ENCODE peak calls at places on chromosomes 2 and 18, in eight cellular contexts. Z, V, G, K, T, S, N and D are unnamed samples.

GRCh38 chr2:141380625-141381012 is 750.2 kb downstream of the LRP1B start:
- DNase-seq in Z (no peak), V (no peak), G (no peak), K (no peak), T (no peak), S (no peak), N (no peak), D (no peak)

GRCh38 chr18:63897072-63897471 is 9.6 kb downstream of the SERPINB2 start:
- DNase-seq in Z (peak; percentile 60), V (peak; percentile 38), G (no peak), K (no peak), T (peak; percentile 53), S (no peak), N (no peak), D (no peak)

GRCh38 chr2:73088703-73089102 is 17.2 kb upstream of the SFXN5 start:
- DNase-seq in Z (peak; percentile 68), V (no peak), G (no peak), K (no peak), T (no peak), S (no peak), N (no peak), D (no peak)

GRCh38 chr2:9484533-9484932 is 10.2 kb downstream of the IAH1 start:
- DNase-seq in Z (no peak), V (peak; percentile 80), G (no peak), K (no peak), T (no peak), S (peak; percentile 36), N (no peak), D (no peak)

GRCh38 chr2:238294393-238295143 is 6.2 kb upstream of the PER2 start:
- DNase-seq in Z (no peak), V (no peak), G (no peak), K (no peak), T (no peak), S (no peak), N (no peak), D (no peak)

GRCh38 chr2:6078414-6078813 is 386.2 kb downstream of the SOX11 start:
- DNase-seq in Z (no peak), V (no peak), G (no peak), K (no peak), T (no peak), S (no peak), N (no peak), D (no peak)

GRCh38 chr18:13244135-13244534 is 25.6 kb downstream of the LDLRAD4 start:
- DNase-seq in Z (no peak), V (no peak), G (no peak), K (no peak), T (no peak), S (no peak), N (no peak), D (no peak)

GRCh38 chr18:78717051-78717765 is 262.4 kb upstream of the SALL3 start:
- DNase-seq in Z (no peak), V (no peak), G (no peak), K (no peak), T (no peak), S (no peak), N (no peak), D (no peak)

GRCh38 chr2:169997140-169997887 is 170.1 kb downstream of the UBR3 start:
- DNase-seq in Z (peak; percentile 63), V (no peak), G (no peak), K (no peak), T (no peak), S (no peak), N (no peak), D (no peak)

GRCh38 chr2:170006592-170007327 is 171.2 kb upstream of the MYO3B start:
- DNase-seq in Z (no peak), V (no peak), G (no peak), K (no peak), T (peak; percentile 43), S (no peak), N (no peak), D (no peak)

GRCh38 chr2:169999041-169999440 is 171.8 kb downstream of the UBR3 start:
- DNase-seq in Z (no peak), V (peak; percentile 61), G (no peak), K (no peak), T (no peak), S (no peak), N (no peak), D (no peak)

GRCh38 chr2:170005702-170006101 is 172.2 kb upstream of the MYO3B start:
- DNase-seq in Z (no peak), V (no peak), G (no peak), K (no peak), T (no peak), S (no peak), N (no peak), D (no peak)

DNA sequence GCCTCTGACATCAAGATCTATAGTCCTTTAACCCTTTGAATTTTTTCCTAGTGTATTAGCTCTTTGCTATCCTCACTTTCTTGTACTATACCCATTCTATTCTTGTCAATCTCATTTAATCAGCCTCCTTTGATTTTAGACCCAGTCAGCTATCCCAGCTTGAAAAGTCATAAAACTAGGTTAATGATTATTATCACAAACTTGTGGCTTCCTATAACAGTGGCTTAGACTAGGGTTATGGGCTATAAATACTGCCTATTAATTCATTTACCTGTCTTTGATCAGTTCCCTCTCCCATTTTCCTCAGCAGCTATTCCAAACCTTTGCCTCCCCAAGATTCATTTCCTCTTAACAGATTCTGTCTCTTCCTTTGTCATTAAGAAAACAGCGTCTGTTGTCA is 174.8 kb downstream of the UBR3 start:
- DNase-seq in Z (no peak), V (no peak), G (no peak), K (no peak), T (no peak), S (no peak), N (no peak), D (no peak)
- TF ChIP-seq CTCF in Z (no peak), V (no peak), G (no peak), K (no peak), T (no peak), S (no peak), N (no peak), D (no peak)

DNA sequence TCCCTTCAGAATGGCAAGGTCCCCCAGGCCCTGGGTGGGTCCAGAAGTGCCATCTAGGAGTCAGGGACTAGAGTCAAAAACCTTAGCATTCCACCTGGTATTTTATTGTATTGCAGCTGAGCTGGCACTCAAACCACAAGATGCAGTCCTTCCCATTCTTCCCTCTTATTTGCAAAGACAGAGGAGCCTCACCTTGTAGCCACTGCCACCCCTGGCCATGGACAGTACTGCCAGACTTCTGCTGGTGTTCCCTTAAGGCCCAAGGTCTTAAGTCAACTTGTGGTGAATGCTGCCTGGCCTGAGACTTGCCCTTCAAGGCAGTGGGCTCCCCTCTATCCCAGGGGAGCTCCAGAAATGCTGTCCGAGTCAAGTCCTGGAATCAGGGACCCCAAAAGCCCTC is 6.9 kb downstream of the UGT1A10 start:
- DNase-seq in Z (no peak), V (peak; percentile 8), G (no peak), K (no peak), T (peak; percentile 14), S (no peak), N (peak; percentile 63), D (no peak)
- TF ChIP-seq CTCF in Z (peak; percentile 19), V (peak; percentile 7), G (no peak), K (no peak), T (peak; percentile 32), S (no peak), N (peak; percentile 53), D (no peak)

GRCh38 chr2:112220831-112221230 is 34.0 kb downstream of the ZC3H8 start:
- DNase-seq in Z (no peak), V (no peak), G (no peak), K (no peak), T (no peak), S (no peak), N (no peak), D (no peak)

GRCh38 chr2:112220186-112220585 is 34.7 kb downstream of the ZC3H8 start:
- DNase-seq in Z (no peak), V (no peak), G (no peak), K (no peak), T (no peak), S (no peak), N (no peak), D (no peak)

GRCh38 chr2:112217854-112218253 is 37.0 kb downstream of the ZC3H8 start:
- DNase-seq in Z (no peak), V (no peak), G (no peak), K (no peak), T (no peak), S (no peak), N (no peak), D (no peak)

GRCh38 chr2:112216158-112216557 is 38.7 kb downstream of the ZC3H8 start:
- DNase-seq in Z (no peak), V (peak; percentile 34), G (no peak), K (no peak), T (peak; percentile 57), S (no peak), N (no peak), D (no peak)
- TF ChIP-seq CTCF in Z (peak; percentile 20), V (peak; percentile 33), G (no peak), K (no peak), T (peak; percentile 34), S (peak; percentile 15), N (no peak), D (no peak)

GRCh38 chr18:37432796-37433195 is 132.8 kb downstream of the CELF4 start:
- DNase-seq in Z (no peak), V (no peak), G (no peak), K (no peak), T (no peak), S (no peak), N (no peak), D (no peak)

GRCh38 chr18:37426536-37427080 is 139.0 kb downstream of the CELF4 start:
- DNase-seq in Z (no peak), V (no peak), G (no peak), K (no peak), T (no peak), S (no peak), N (no peak), D (no peak)

GRCh38 chr18:37429768-37430167 is 135.8 kb downstream of the CELF4 start:
- DNase-seq in Z (no peak), V (no peak), G (no peak), K (no peak), T (no peak), S (no peak), N (no peak), D (no peak)

GRCh38 chr18:37434161-37434860 is 131.3 kb downstream of the CELF4 start:
- DNase-seq in Z (no peak), V (no peak), G (no peak), K (no peak), T (no peak), S (no peak), N (no peak), D (no peak)

DNA sequence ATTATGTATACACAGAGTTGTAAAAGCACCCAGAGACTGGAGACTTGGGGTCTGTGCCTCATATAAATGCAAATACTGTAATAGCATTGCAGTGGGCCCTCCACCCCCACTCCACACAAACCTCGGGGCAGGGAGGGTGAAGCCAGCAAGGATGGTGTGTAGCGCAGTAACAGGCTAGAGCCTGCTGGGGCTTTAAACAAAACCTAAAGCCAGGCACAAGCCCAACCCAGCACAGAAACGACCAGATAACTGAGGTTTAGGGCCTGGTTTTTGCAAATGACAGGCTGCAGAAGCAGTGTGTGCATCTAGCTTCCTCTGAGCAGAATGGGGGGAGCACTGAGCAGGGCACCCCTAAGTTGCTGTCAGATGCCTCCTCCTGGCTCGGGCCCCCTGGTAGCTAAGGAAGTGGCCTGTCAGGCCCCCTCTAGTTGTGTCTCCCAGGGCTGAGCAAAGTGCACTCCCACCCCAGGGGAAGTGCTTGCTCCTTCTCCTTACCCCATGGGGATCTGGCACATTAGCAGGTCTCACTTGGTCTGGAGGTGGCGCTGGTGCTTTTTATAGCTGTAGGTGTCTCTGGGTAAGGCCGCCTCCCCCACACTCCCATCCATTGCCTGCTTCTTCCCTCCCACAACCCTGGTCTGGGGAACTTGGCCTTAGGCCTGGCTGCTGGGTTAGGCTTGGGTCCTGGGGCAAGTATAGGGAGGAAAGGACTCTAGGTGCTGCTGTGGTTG is 135.1 kb downstream of the CELF4 start:
- DNase-seq in Z (no peak), V (no peak), G (no peak), K (no peak), T (no peak), S (no peak), N (no peak), D (no peak)
- TF ChIP-seq CTCF in Z (no peak), V (no peak), G (no peak), K (no peak), T (no peak), S (no peak), N (no peak), D (no peak)